ENCODE peak calls at places on chromosome 20, in seven cellular contexts. One of them, this sample, is unnamed.

GRCh38 chr20:958936-959815 is 42.9 kb downstream of the RSPO4 start:
- DNase-seq in endodermal cell: no peak
- DNase-seq in spleen: no peak
- DNase-seq in GM13976: no peak
- DNase-seq in pancreas: no peak
- DNase-seq in GM10248: no peak
- DNase-seq in AG09309: no peak
- DNase-seq in this sample: no peak

GRCh38 chr20:137668-138131 is 4.7 kb upstream of the DEFB126 start:
- DNase-seq in GM13976: no peak
- DNase-seq in spleen: no peak
- DNase-seq in endodermal cell: no peak
- DNase-seq in AG09309: no peak
- DNase-seq in GM10248: no peak
- DNase-seq in pancreas: no peak
- DNase-seq in this sample: no peak

GRCh38 chr20:58604410-58604881 is 46.6 kb upstream of the STX16 start:
- DNase-seq in GM10248: no peak
- DNase-seq in endodermal cell: no peak
- DNase-seq in AG09309: no peak
- DNase-seq in pancreas: no peak
- DNase-seq in GM13976: no peak
- DNase-seq in spleen: peak; percentile 61
- DNase-seq in this sample: no peak

GRCh38 chr20:59253779-59254319 is 46.6 kb upstream of the EDN3 start:
- DNase-seq in pancreas: no peak
- DNase-seq in GM13976: no peak
- DNase-seq in endodermal cell: no peak
- DNase-seq in spleen: no peak
- DNase-seq in AG09309: no peak
- DNase-seq in GM10248: no peak
- DNase-seq in this sample: no peak

GRCh38 chr20:59835448-59836395 is 97.7 kb downstream of the SYCP2 start:
- DNase-seq in spleen: peak; percentile 72
- DNase-seq in AG09309: no peak
- DNase-seq in GM13976: peak; percentile 6
- DNase-seq in endodermal cell: peak; percentile 75
- DNase-seq in GM10248: peak; percentile 11
- DNase-seq in pancreas: no peak
- DNase-seq in this sample: no peak

GRCh38 chr20:12180107-12180661 is 262.5 kb downstream of the BTBD3 start:
- DNase-seq in spleen: no peak
- DNase-seq in AG09309: no peak
- DNase-seq in pancreas: no peak
- DNase-seq in GM10248: no peak
- DNase-seq in endodermal cell: no peak
- DNase-seq in GM13976: no peak
- DNase-seq in this sample: no peak

GRCh38 chr20:59643616-59644061 is 39.3 kb downstream of the PHACTR3 start:
- DNase-seq in GM10248: no peak
- DNase-seq in AG09309: no peak
- DNase-seq in endodermal cell: no peak
- DNase-seq in spleen: peak; percentile 40
- DNase-seq in GM13976: no peak
- DNase-seq in pancreas: no peak
- DNase-seq in this sample: no peak

GRCh38 chr20:17457064-17457463 is 74.1 kb downstream of the BFSP1 start:
- DNase-seq in endodermal cell: no peak
- DNase-seq in AG09309: no peak
- DNase-seq in GM13976: no peak
- DNase-seq in pancreas: no peak
- DNase-seq in spleen: no peak
- DNase-seq in GM10248: no peak
- DNase-seq in this sample: no peak

GRCh38 chr20:1809121-1809520 is 86.1 kb upstream of the SIRPA start:
- DNase-seq in endodermal cell: no peak
- DNase-seq in pancreas: no peak
- DNase-seq in GM10248: no peak
- DNase-seq in spleen: no peak
- DNase-seq in AG09309: no peak
- DNase-seq in GM13976: no peak
- DNase-seq in this sample: no peak

GRCh38 chr20:32909451-32909850 is 50.7 kb downstream of the EFCAB8 start:
- DNase-seq in spleen: peak; percentile 36
- DNase-seq in endodermal cell: no peak
- DNase-seq in GM10248: no peak
- DNase-seq in pancreas: no peak
- DNase-seq in AG09309: no peak
- DNase-seq in GM13976: no peak
- DNase-seq in this sample: no peak

GRCh38 chr20:14219801-14220461 is 117.5 kb downstream of the FLRT3 start:
- DNase-seq in pancreas: no peak
- DNase-seq in endodermal cell: peak; percentile 94
- DNase-seq in spleen: no peak
- DNase-seq in AG09309: no peak
- DNase-seq in GM10248: no peak
- DNase-seq in GM13976: no peak
- DNase-seq in this sample: no peak

GRCh38 chr20:53957421-53958172 is 112.8 kb downstream of the BCAS1 start:
- DNase-seq in AG09309: peak; percentile 79
- DNase-seq in GM13976: no peak
- DNase-seq in spleen: no peak
- DNase-seq in endodermal cell: no peak
- DNase-seq in pancreas: no peak
- DNase-seq in GM10248: no peak
- DNase-seq in this sample: no peak
- TF ChIP-seq CTCF in AG09309: peak; percentile 25
- TF ChIP-seq CTCF in GM13976: no peak
- TF ChIP-seq CTCF in spleen: no peak
- TF ChIP-seq CTCF in endodermal cell: peak; percentile 35
- TF ChIP-seq CTCF in pancreas: no peak
- TF ChIP-seq CTCF in GM10248: no peak
- TF ChIP-seq CTCF in this sample: no peak

GRCh38 chr20:6731951-6732580 is 35.4 kb upstream of the BMP2 start:
- DNase-seq in pancreas: peak; percentile 21
- DNase-seq in endodermal cell: no peak
- DNase-seq in GM13976: no peak
- DNase-seq in AG09309: no peak
- DNase-seq in GM10248: no peak
- DNase-seq in spleen: no peak
- DNase-seq in this sample: no peak
- TF ChIP-seq CTCF in pancreas: no peak
- TF ChIP-seq CTCF in endodermal cell: no peak
- TF ChIP-seq CTCF in GM13976: no peak
- TF ChIP-seq CTCF in AG09309: no peak
- TF ChIP-seq CTCF in GM10248: no peak
- TF ChIP-seq CTCF in spleen: no peak
- TF ChIP-seq CTCF in this sample: no peak

GRCh38 chr20:55417797-55418196 is 587.5 kb downstream of the CBLN4 start:
- DNase-seq in pancreas: no peak
- DNase-seq in AG09309: no peak
- DNase-seq in GM13976: no peak
- DNase-seq in GM10248: no peak
- DNase-seq in spleen: no peak
- DNase-seq in endodermal cell: no peak
- DNase-seq in this sample: no peak

GRCh38 chr20:55415567-55416142 is 589.7 kb downstream of the CBLN4 start:
- DNase-seq in endodermal cell: no peak
- DNase-seq in GM10248: no peak
- DNase-seq in GM13976: no peak
- DNase-seq in AG09309: no peak
- DNase-seq in spleen: no peak
- DNase-seq in pancreas: no peak
- DNase-seq in this sample: no peak
- TF ChIP-seq CTCF in endodermal cell: peak; percentile 75
- TF ChIP-seq CTCF in GM10248: peak; percentile 10
- TF ChIP-seq CTCF in GM13976: no peak
- TF ChIP-seq CTCF in AG09309: no peak
- TF ChIP-seq CTCF in spleen: no peak
- TF ChIP-seq CTCF in pancreas: no peak
- TF ChIP-seq CTCF in this sample: peak; percentile 46

DNA sequence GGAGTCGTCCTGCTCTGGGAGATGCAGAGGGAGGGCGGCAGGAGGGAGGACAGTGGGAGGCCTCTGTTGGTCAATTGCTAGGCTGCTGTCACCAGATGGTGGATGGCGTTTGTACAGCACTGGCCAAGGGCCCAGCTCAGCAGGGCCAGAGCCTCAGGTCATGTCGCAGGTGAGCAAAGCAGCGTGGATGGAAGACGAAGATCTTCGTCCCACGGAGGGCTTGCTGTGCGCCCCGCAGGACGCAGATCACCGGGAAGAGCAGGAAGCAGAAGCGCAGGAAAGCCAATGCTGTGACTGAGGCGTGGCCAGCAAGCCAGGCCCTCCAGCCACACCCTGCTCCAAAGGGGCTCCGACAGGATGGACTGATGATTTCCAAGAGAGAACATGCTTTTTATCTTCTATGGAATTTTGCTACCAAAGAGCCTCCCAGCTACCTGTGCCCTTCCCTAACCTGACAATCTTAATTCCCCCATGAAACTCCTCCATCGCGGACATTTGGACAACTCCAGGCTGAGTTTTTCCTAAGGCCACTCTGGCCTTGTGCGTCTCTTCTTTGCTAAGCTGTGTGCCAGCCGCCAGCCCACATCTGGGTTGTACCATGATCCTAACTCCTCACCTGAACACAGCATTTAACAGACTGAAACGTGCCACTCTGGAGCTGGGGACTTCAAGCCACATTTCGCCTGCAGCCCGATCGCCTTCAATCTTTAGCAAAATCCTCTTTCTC is 3.5 kb upstream of the SLCO4A1 start:
- DNase-seq in endodermal cell: no peak
- DNase-seq in GM10248: no peak
- DNase-seq in GM13976: no peak
- DNase-seq in pancreas: no peak
- DNase-seq in spleen: no peak
- DNase-seq in AG09309: no peak
- DNase-seq in this sample: no peak
- TF ChIP-seq CTCF in endodermal cell: no peak
- TF ChIP-seq CTCF in GM10248: no peak
- TF ChIP-seq CTCF in GM13976: no peak
- TF ChIP-seq CTCF in pancreas: no peak
- TF ChIP-seq CTCF in spleen: no peak
- TF ChIP-seq CTCF in AG09309: no peak
- TF ChIP-seq CTCF in this sample: no peak

GRCh38 chr20:50112512-50113419 is at the start of gene UBE2V1:
- DNase-seq in AG09309: no peak
- DNase-seq in spleen: peak; percentile 98
- DNase-seq in pancreas: peak; percentile 91
- DNase-seq in GM10248: peak; percentile 93
- DNase-seq in GM13976: peak; percentile 93
- DNase-seq in endodermal cell: peak; percentile 95
- DNase-seq in this sample: peak; percentile 85
- TF ChIP-seq CTCF in AG09309: peak; percentile 48
- TF ChIP-seq CTCF in spleen: peak; percentile 9
- TF ChIP-seq CTCF in pancreas: no peak
- TF ChIP-seq CTCF in GM10248: peak; percentile 33
- TF ChIP-seq CTCF in GM13976: peak; percentile 36
- TF ChIP-seq CTCF in endodermal cell: peak; percentile 42
- TF ChIP-seq CTCF in this sample: no peak

DNA sequence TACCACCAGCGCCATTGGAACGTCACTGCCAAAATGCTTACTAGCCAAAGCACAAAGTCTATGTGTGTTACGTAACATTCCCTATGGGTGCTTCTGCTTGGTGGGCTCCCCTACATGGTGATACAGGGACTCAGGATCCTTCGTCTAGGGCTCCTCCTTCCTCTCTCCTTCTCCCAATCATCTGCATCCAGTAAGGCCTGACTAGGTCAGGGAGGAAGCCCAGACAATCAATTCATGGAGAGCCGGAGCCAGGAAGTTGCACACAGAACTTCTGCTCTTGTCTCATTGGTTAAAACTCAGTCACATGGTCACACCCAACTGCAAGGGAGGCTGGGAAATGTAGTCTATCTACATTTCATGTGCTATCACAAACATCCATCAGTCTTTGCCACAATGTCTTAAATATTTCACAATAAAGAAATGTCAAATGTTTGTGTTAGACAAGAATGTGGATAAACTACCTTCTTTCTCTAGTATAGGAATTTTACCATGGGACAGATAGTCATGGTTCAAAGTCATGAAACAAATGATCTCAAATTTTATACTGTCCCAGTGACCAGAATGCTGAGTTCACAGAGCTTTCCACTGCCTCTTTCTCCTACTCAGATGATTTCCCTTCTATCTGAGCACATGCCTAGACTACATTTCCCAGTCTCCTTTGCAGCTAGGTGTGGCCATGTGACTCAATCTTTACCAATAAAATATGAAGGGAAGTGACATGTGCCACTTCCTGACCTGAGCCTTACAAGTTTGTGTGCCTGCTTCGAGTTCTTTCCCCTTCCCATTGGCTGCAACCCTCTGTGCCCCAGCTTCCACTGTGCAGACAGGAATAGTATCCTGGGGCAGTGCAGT is 9.3 kb upstream of the KCNK15 start:
- DNase-seq in spleen: no peak
- DNase-seq in AG09309: no peak
- DNase-seq in GM10248: no peak
- DNase-seq in endodermal cell: peak; percentile 89
- DNase-seq in GM13976: no peak
- DNase-seq in pancreas: peak; percentile 63
- DNase-seq in this sample: no peak
- TF ChIP-seq CTCF in spleen: no peak
- TF ChIP-seq CTCF in AG09309: no peak
- TF ChIP-seq CTCF in GM10248: no peak
- TF ChIP-seq CTCF in endodermal cell: no peak
- TF ChIP-seq CTCF in GM13976: no peak
- TF ChIP-seq CTCF in pancreas: no peak
- TF ChIP-seq CTCF in this sample: no peak

DNA sequence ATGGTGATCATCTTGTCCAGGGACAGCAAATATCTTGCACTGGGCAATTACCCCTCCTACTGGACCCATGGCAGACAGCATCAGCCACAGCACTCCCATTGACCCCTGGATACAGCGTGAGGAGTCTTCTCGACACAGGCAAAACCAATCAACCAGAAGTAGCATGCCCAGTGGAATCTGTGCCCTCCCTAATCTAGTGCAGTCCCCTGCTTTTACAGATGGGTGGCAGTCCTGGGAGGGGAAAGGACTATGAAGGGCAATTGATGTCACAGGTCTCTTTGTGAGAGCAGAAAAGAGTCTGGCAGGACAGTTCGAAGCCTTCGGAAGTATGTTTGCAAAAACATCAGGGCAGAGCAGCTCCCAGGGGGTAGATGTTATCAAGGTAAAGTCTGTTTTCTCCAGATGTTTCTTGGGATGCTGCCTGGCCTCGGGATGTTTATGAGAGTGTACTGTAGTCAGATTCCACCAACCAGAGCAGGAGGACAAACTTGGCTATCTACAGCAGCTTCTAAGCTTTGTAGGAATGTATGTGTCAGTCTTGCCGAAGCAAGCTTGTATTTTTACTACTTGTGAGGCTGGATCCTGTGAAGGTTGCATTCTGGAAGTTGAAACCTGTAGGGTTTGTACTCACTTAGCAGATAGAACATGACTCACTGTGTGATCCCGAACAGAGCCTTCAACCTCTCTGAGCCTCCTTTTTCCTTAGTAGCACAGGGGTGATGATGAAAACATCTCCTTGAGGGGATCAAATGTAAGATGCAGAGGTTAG is 63.0 kb upstream of the MYL9 start:
- DNase-seq in GM13976: no peak
- DNase-seq in spleen: no peak
- DNase-seq in GM10248: no peak
- DNase-seq in AG09309: no peak
- DNase-seq in endodermal cell: no peak
- DNase-seq in pancreas: no peak
- DNase-seq in this sample: no peak
- TF ChIP-seq CTCF in GM13976: no peak
- TF ChIP-seq CTCF in spleen: no peak
- TF ChIP-seq CTCF in GM10248: no peak
- TF ChIP-seq CTCF in AG09309: no peak
- TF ChIP-seq CTCF in endodermal cell: no peak
- TF ChIP-seq CTCF in pancreas: no peak
- TF ChIP-seq CTCF in this sample: no peak

This sample was measured in mesothelial cell of epicardium.